ENCODE peak calls at places on chromosomes 13 and 19, in ten cellular contexts. L, A, O, G, N, W, I, C, Q and J are unnamed samples.

GRCh38 chr19:18205180-18205915 is 1.5 kb upstream of the RAB3A start:
- DNase-seq in I (peak), W (peak), Q (peak), L (peak), C (peak), A (no peak), O (peak), G (peak), N (peak), J (no peak)

GRCh38 chr19:9132422-9132821 is 5.7 kb upstream of the OR7G3 start:
- DNase-seq in Q (no peak), C (no peak), A (no peak), G (no peak), L (no peak), W (no peak), O (no peak), I (no peak), N (no peak), J (no peak)

GRCh38 chr13:36297259-36297599 is 385 bp downstream of the CCDC169 start:
- DNase-seq in W (peak), A (no peak), C (no peak), N (no peak), O (peak), I (peak), L (no peak), G (peak), Q (no peak), J (no peak)

GRCh38 chr19:2081873-2082810 is 14.0 kb downstream of the MOB3A start:
- DNase-seq in G (peak), O (no peak), N (peak), Q (no peak), W (no peak), A (no peak), I (no peak), L (no peak), C (peak), J (no peak)

GRCh38 chr13:111373486-111373885 is 53.0 kb downstream of the TEX29 start:
- DNase-seq in C (no peak), Q (no peak), O (no peak), L (no peak), N (no peak), I (no peak), A (no peak), G (peak), W (no peak), J (no peak)

GRCh38 chr13:71880753-71881541 is 13.9 kb upstream of the DACH1 start:
- DNase-seq in O (no peak), N (no peak), I (no peak), A (peak), C (no peak), W (no peak), L (no peak), Q (no peak), G (no peak), J (peak)

GRCh38 chr19:24046550-24046949 is 40.4 kb upstream of the ZNF254 start:
- DNase-seq in A (no peak), O (no peak), L (no peak), W (no peak), Q (no peak), C (no peak), N (no peak), I (no peak), G (peak), J (no peak)

GRCh38 chr19:29524912-29525870 is 603 bp upstream of the VSTM2B start:
- DNase-seq in N (peak), G (no peak), L (peak), O (no peak), I (no peak), Q (peak), C (no peak), A (no peak), W (no peak), J (no peak)

GRCh38 chr13:28805193-28805819 is 14.8 kb upstream of the MTUS2 start:
- DNase-seq in Q (no peak), C (no peak), L (peak), A (no peak), G (peak), W (peak), I (no peak), N (no peak), O (peak), J (no peak)

GRCh38 chr13:21219044-21219381 is 42.6 kb downstream of the MRPL57 start:
- DNase-seq in O (no peak), A (no peak), G (no peak), I (no peak), L (no peak), N (no peak), Q (no peak), W (no peak), C (no peak), J (no peak)

GRCh38 chr13:91719033-91719432 is 320.6 kb downstream of the GPC5 start:
- DNase-seq in O (no peak), L (no peak), A (peak), Q (no peak), G (no peak), W (peak), C (no peak), I (no peak), N (no peak), J (peak)